ENCODE peak calls at places on chromosome 11, in five cellular contexts. F is spleen, O is glutamatergic neuron, G is GM13977, A is endodermal cell. T is an unnamed sample.

GRCh38 chr11:107387666-107388065 is 70.0 kb downstream of the CWF19L2 start:
- DNase-seq in F (no peak), A (no peak), G (no peak), O (no peak), T (no peak)

GRCh38 chr11:115272925-115273324 is 231.3 kb downstream of the CADM1 start:
- DNase-seq in A (no peak), F (no peak), O (no peak), G (no peak), T (no peak)

GRCh38 chr11:82682003-82682751 is 51.5 kb downstream of the FAM181B start:
- DNase-seq in F (no peak), G (no peak), A (peak), O (no peak), T (no peak)

GRCh38 chr11:134580635-134581025 is 168.6 kb upstream of the B3GAT1 start:
- DNase-seq in G (no peak), O (no peak), F (no peak), A (no peak), T (no peak)

GRCh38 chr11:6196396-6196795 is 2.6 kb upstream of the OR52W1 start:
- DNase-seq in G (no peak), F (no peak), O (no peak), A (no peak), T (no peak)

GRCh38 chr11:8722156-8722555 is 39.6 kb downstream of the RPL27A start:
- DNase-seq in F (no peak), G (no peak), A (peak), O (no peak), T (no peak)

GRCh38 chr11:61776561-61777075 is 15.8 kb downstream of the TMEM258 start:
- DNase-seq in O (peak), A (peak), G (peak), F (no peak), T (peak)

GRCh38 chr11:48096588-48097525 is 116.5 kb downstream of the PTPRJ start:
- DNase-seq in A (peak), F (no peak), O (no peak), G (no peak), T (no peak)

GRCh38 chr11:68810164-68810563 is 31.6 kb downstream of the CPT1A start:
- DNase-seq in A (no peak), G (no peak), O (no peak), F (no peak), T (no peak)

GRCh38 chr11:46307369-46307768 is 29.9 kb downstream of the CREB3L1 start:
- DNase-seq in A (no peak), G (peak), F (no peak), O (no peak), T (no peak)

GRCh38 chr11:111441443-111441842 is 62.4 kb upstream of the POU2AF1 start:
- DNase-seq in A (no peak), G (no peak), F (no peak), O (no peak), T (no peak)

GRCh38 chr11:33195391-33196190 is 34.3 kb upstream of the CSTF3 start:
- DNase-seq in A (no peak), F (no peak), G (no peak), O (no peak), T (no peak)

GRCh38 chr11:66340596-66341501 is 4.1 kb downstream of the BRMS1 start:
- DNase-seq in F (peak), A (no peak), G (no peak), O (no peak), T (no peak)

GRCh38 chr11:3042496-3043314 is 14.5 kb downstream of the CARS1 start:
- DNase-seq in A (no peak), F (peak), G (no peak), O (no peak), T (no peak)

GRCh38 chr11:16363709-16364108 is 7.4 kb upstream of the SOX6 start:
- DNase-seq in O (no peak), A (no peak), F (no peak), G (no peak), T (no peak)

GRCh38 chr11:11022126-11022730 is 164.4 kb upstream of the ZBED5 start:
- DNase-seq in O (no peak), G (peak), A (no peak), F (no peak), T (no peak)

GRCh38 chr11:128290106-128290840 is 297.1 kb downstream of the ETS1 start:
- DNase-seq in F (peak), G (peak), A (peak), O (peak), T (peak)

DNA sequence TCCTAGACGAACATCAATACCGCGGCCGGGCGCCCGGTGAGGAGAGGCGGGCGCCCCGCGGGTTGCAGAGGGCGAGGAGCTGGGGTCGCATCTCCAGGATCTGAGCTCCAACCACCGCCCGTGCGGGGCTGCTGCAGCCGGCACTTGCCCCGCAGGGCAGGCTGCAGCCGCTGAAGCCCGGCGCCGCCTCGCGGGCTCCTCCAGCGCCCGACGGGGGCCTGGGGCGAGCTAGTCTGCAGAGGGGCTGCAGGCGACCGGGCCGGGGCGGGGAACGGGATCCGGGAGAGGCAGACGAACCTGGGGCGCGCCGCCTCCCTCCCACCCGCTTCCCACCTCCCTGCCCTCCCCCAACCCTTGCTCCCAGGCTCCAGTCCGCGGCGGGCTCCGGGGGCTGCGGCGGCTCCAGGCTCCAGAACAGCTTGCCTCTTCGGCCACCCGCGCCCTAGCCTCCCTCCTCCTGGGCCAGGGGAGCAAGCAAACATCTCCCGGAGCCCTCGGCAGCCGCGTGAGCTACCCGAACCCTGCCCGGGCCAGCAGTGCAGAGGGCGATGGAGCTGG is 858 bp downstream of the TENM4 start:
- DNase-seq in G (peak), A (peak), O (peak), F (peak), T (peak)
- TF ChIP-seq CTCF in G (no peak), A (peak), O (no peak), F (no peak), T (no peak)

GRCh38 chr11:22130462-22131053 is 62.3 kb upstream of the ANO5 start:
- DNase-seq in G (no peak), A (no peak), O (no peak), F (no peak), T (no peak)
- TF ChIP-seq CTCF in G (peak), A (peak), O (peak), F (no peak), T (peak)

GRCh38 chr11:12846766-12847615 is 162.1 kb upstream of the RASSF10 start:
- DNase-seq in O (no peak), G (no peak), A (no peak), F (no peak), T (no peak)

GRCh38 chr11:12853325-12853651 is 155.8 kb upstream of the RASSF10 start:
- DNase-seq in G (no peak), F (no peak), A (no peak), O (no peak), T (no peak)

GRCh38 chr11:12842933-12843636 is 166.0 kb upstream of the RASSF10 start:
- DNase-seq in F (no peak), O (no peak), A (no peak), G (no peak), T (peak)

GRCh38 chr11:12845739-12846358 is 163.3 kb upstream of the RASSF10 start:
- DNase-seq in F (no peak), A (peak), G (no peak), O (peak), T (no peak)

DNA sequence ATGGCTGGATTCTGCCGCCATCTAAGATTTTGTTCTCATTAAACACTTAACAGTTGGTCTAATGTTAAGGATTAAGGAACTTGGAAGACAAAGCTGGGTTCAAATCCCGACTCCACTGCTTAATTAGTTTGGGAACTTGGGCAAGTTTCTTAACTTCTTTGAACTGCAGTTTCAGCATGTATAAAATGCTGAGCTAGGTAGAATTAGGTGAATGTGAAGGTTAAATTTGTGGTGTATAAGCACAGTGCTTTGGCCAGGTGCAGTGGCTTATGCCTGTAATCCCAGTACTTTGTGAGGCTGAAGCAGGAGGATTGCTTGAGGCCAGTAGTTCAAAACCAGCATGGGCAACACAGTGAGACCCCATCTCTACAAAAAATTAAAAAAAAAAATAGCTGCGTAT is 160.7 kb upstream of the RASSF10 start:
- DNase-seq in O (no peak), G (no peak), F (no peak), A (no peak), T (no peak)
- TF ChIP-seq CTCF in O (no peak), G (no peak), F (no peak), A (no peak), T (no peak)

DNA sequence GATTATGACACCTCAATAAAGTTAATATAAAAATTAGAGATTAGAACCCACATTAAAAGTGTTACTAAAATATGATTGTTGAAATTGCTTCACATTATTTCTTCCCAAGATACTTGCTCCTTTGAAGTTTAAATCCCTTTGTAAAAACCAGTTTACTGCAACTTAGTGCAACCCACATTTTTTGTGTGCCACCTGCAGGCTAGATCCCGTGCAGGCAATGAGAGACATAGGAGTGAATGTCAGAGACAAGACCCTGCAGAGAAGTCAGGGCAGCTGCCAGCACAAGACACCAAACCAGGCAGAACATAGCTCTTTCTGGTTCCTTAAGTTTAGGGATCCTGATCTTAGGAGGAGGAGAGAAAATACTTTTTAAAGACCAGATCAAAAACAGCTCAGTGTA is 142.9 kb upstream of the MTNR1B start:
- DNase-seq in F (no peak), G (no peak), O (no peak), A (no peak), T (no peak)
- TF ChIP-seq CTCF in F (no peak), G (no peak), O (no peak), A (peak), T (no peak)

DNA sequence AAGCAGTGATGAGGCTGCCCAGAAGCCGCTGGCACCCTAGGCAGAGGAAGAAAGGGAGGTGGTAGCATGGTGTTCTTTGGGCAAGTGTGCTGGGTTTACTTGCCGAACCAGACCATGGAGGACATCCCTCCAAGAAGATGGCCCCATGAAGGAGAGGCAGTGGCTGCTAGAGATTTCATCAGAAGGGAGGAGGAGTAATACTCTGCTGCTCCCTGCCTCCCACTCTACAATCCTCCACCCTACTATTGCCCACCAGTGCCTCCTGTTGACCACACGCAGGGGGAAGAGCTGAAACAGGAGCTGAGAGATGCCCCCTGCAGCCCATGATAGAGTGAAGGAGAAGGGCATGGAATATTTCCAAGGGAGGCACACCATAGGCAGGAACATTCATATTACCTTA is 51.0 kb upstream of the PRSS23 start:
- DNase-seq in A (peak), G (no peak), O (no peak), F (no peak), T (no peak)
- TF ChIP-seq CTCF in A (peak), G (no peak), O (no peak), F (no peak), T (no peak)

GRCh38 chr11:72075109-72075508 is 5.2 kb downstream of the NUMA1 start:
- DNase-seq in G (no peak), F (no peak), O (no peak), A (peak), T (no peak)
- TF ChIP-seq CTCF in G (peak), F (no peak), O (no peak), A (peak), T (no peak)

GRCh38 chr11:74138021-74138420 is 32.8 kb downstream of the C2CD3 start:
- DNase-seq in A (no peak), O (no peak), G (no peak), F (no peak), T (no peak)

GRCh38 chr11:74141274-74141695 is 29.5 kb downstream of the C2CD3 start:
- DNase-seq in A (peak), F (no peak), G (no peak), O (no peak), T (no peak)

GRCh38 chr11:74139151-74139918 is 31.5 kb downstream of the C2CD3 start:
- DNase-seq in G (no peak), O (no peak), F (no peak), A (peak), T (no peak)

GRCh38 chr11:74135516-74135840 is 35.3 kb downstream of the C2CD3 start:
- DNase-seq in G (no peak), O (no peak), F (no peak), A (no peak), T (no peak)

DNA sequence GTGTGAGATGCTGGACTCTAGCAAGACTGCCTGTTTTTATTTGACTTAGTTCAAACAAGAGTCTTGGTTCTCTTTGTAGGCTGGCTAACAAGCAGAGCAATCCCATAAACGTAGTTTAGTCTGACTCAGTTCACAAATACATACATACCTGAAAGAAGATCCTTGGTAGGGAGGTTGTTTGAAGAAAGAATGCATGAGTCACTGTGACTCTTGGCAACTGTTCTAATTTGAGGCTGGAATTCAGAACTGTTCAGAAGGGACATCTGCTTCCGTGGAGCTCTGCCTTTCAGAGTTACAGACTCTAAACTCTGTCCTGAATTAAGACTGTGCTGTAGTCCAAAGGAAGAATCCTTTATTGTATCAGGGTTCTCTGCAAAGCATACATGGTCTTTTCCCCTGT is 32.2 kb downstream of the C2CD3 start:
- DNase-seq in G (no peak), F (no peak), A (no peak), O (no peak), T (no peak)
- TF ChIP-seq CTCF in G (no peak), F (no peak), A (no peak), O (no peak), T (no peak)